ENCODE peak calls at places on chromosomes 5 and 9, in four cellular contexts. U, Z, X and D are unnamed samples.

GRCh38 chr5:17400724-17401508 is 97.1 kb upstream of the TAF11L2 start:
- DNase-seq in U (no peak), X (no peak), Z (no peak), D (no peak)

GRCh38 chr5:157459715-157460599 is at the start of gene NIPAL4:
- DNase-seq in U (no peak), Z (no peak), X (peak), D (no peak)

GRCh38 chr5:119402555-119402954 is 46.7 kb downstream of the TNFAIP8 start:
- DNase-seq in X (no peak), U (no peak), Z (no peak), D (no peak)

GRCh38 chr9:91840882-91841281 is 109.1 kb downstream of the ROR2 start:
- DNase-seq in X (no peak), Z (no peak), U (no peak), D (no peak)

GRCh38 chr9:93960221-93960970 is 5.2 kb upstream of the BARX1 start:
- DNase-seq in Z (no peak), U (no peak), X (no peak), D (no peak)

GRCh38 chr5:14928661-14929060 is 57.1 kb upstream of the ANKH start:
- DNase-seq in U (no peak), Z (no peak), X (no peak), D (no peak)

GRCh38 chr9:20356392-20357206 is 265.7 kb downstream of the MLLT3 start:
- DNase-seq in X (peak), U (peak), Z (peak), D (peak)

GRCh38 chr9:77912895-77913693 is 118.5 kb downstream of the GNAQ start:
- DNase-seq in Z (peak), U (no peak), X (no peak), D (no peak)

GRCh38 chr5:35919191-35919590 is 19.2 kb downstream of the CAPSL start:
- DNase-seq in X (no peak), U (no peak), Z (peak), D (peak)

GRCh38 chr5:31153523-31153922 is 40.0 kb upstream of the CDH6 start:
- DNase-seq in X (no peak), U (no peak), Z (peak), D (no peak)

GRCh38 chr9:72029986-72030385 is 30.4 kb downstream of the C9orf57 start:
- DNase-seq in X (no peak), Z (no peak), U (no peak), D (no peak)

GRCh38 chr5:177362871-177363507 is 5.3 kb downstream of the RGS14 start:
- DNase-seq in U (peak), Z (peak), X (peak), D (no peak)

GRCh38 chr9:117929873-117930272 is 225.7 kb downstream of the TLR4 start:
- DNase-seq in Z (no peak), U (no peak), X (no peak), D (no peak)

GRCh38 chr5:32827981-32828380 is 116.9 kb downstream of the NPR3 start:
- DNase-seq in Z (no peak), X (no peak), U (no peak), D (no peak)
- TF ChIP-seq CTCF in Z (no peak), X (no peak), U (no peak), D (no peak)

GRCh38 chr5:142014911-142015584 is 2.2 kb upstream of the GNPDA1 start:
- DNase-seq in U (peak), X (peak), Z (peak), D (no peak)
- TF ChIP-seq CTCF in U (peak), X (peak), Z (peak), D (peak)

GRCh38 chr9:36136277-36136893 is at the start of gene GLIPR2:
- DNase-seq in U (peak), X (peak), Z (peak), D (no peak)
- TF ChIP-seq CTCF in U (peak), X (no peak), Z (peak), D (no peak)

DNA sequence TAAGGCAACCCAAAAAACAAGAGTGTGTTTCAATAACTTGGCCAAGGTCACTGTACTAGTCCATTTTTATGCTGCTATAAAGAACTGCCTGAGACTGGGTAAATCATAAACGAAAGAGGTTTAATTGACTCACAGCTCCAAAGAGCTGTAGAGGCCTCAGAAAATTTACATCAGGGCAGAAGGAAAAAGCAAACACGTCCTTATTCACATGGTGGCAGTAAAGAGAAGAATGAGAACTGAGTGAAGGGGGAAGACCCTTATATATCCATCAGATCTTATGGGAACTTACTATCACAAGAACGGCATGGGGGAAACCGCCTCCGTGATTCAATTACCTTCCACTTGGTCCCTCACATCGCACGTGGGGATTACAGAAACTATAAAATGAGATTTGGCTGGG is 64.3 kb upstream of the CAMK4 start:
- DNase-seq in U (no peak), Z (no peak), X (no peak), D (no peak)
- TF ChIP-seq CTCF in U (no peak), Z (no peak), X (no peak), D (no peak)

GRCh38 chr9:89658931-89659330 is 54.1 kb downstream of the GADD45G start:
- DNase-seq in U (no peak), X (no peak), Z (no peak), D (no peak)

GRCh38 chr9:89661391-89661949 is 56.7 kb downstream of the GADD45G start:
- DNase-seq in U (no peak), X (no peak), Z (no peak), D (no peak)

GRCh38 chr9:89661956-89662717 is 57.3 kb downstream of the GADD45G start:
- DNase-seq in X (peak), Z (peak), U (peak), D (peak)

GRCh38 chr9:89659473-89660256 is 54.9 kb downstream of the GADD45G start:
- DNase-seq in Z (no peak), X (no peak), U (no peak), D (no peak)

GRCh38 chr9:89660286-89660685 is 55.5 kb downstream of the GADD45G start:
- DNase-seq in X (no peak), Z (no peak), U (no peak), D (no peak)
- TF ChIP-seq CTCF in X (no peak), Z (no peak), U (no peak), D (no peak)

GRCh38 chr9:134101623-134102149 is 33.9 kb upstream of the BRD3 start:
- DNase-seq in Z (no peak), U (no peak), X (no peak), D (no peak)

GRCh38 chr9:134103391-134103998 is 32.4 kb upstream of the WDR5 start:
- DNase-seq in X (no peak), Z (no peak), U (no peak), D (no peak)

GRCh38 chr9:134100040-134100439 is 32.2 kb upstream of the BRD3 start:
- DNase-seq in U (no peak), Z (no peak), X (no peak), D (no peak)

GRCh38 chr9:134099123-134099761 is 31.4 kb upstream of the BRD3 start:
- DNase-seq in U (no peak), X (peak), Z (peak), D (no peak)
- TF ChIP-seq CTCF in U (peak), X (peak), Z (peak), D (peak)

GRCh38 chr5:113510836-113511451 is 2.5 kb upstream of the YTHDC2 start:
- DNase-seq in Z (peak), X (no peak), U (no peak), D (no peak)
- TF ChIP-seq CTCF in Z (peak), X (peak), U (peak), D (peak)

DNA sequence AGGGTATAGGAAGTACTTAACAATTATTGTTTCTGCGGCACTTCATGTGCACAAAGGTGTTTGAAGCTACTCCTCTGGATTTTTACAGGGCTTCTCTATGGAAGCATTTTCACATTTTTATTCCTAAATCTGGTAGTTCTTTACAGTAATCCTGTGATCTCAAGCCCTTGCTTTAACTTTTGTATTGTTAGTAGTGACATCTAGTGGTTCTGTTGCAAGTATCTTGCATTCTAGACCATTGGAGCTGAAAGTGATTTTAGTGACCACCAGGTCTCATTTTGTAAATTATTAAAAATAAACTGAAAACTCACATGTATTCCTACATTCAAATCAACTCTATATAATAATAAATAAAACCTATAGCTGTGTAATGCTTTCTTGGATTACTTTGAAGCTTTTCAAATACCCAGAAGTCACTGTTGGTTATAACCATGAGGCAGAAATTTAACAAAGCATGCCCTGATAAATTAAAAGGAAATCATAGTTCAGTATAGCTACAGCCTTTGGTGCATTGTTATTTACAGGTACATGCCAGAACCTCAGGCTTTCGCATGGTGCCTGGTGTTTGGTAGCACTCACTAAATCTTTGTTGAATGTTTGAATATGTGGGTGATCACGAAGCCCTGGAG is 18.9 kb downstream of the RPS23 start:
- DNase-seq in U (no peak), Z (peak), X (peak), D (no peak)
- TF ChIP-seq CTCF in U (peak), Z (peak), X (peak), D (peak)

DNA sequence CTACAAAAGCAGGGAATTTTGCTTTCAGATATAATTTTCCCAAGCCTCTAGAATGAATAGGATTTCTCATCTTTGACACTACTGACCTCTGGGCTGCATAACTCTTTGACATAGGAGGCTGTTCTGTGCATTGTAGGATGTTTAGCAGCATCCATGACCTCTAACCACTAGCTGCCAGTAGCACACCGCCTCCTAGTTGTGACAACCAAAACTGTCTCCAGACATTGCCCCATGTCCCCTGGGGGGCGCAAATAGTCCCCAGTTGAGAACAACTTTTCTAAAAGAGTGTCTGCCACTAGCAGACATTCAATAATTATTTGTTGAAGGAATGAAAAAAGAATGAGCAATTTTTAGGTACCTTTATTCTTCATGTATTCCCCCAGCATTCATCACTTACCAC is 51.8 kb downstream of the POU4F3 start:
- DNase-seq in U (no peak), Z (no peak), X (no peak), D (no peak)
- TF ChIP-seq CTCF in U (no peak), Z (no peak), X (peak), D (no peak)